ENCODE peak calls at places on chromosomes 4 and X, in seven cellular contexts. M is left ventricle myocardium inferior; Q is H7; W is Right ventricle myocardium superior; H is SW480; I is hypothalamus; Z is central memory CD4-positive, alpha-beta T cell. B is an unnamed sample.

GRCh38 chrX:149314031-149314430 is 191.1 kb downstream of the IDS start:
- DNase-seq in M (no peak), Q (no peak), W (no peak), H (no peak), I (no peak), Z (no peak), B (no peak)

GRCh38 chrX:135484636-135485289 is 35.7 kb upstream of the INTS6L start:
- DNase-seq in M (no peak), Q (peak), W (no peak), H (peak), I (peak), Z (peak), B (no peak)

GRCh38 chrX:112512509-112512908 is 167.2 kb downstream of the LHFPL1 start:
- DNase-seq in M (no peak), Q (peak), W (no peak), H (no peak), I (no peak), Z (no peak), B (no peak)

GRCh38 chr4:128770807-128771206 is 38.7 kb upstream of the JADE1 start:
- DNase-seq in M (no peak), Q (no peak), W (no peak), H (no peak), I (no peak), Z (peak), B (no peak)

GRCh38 chr4:121913667-121914066 is 38.2 kb downstream of the TRPC3 start:
- DNase-seq in M (no peak), Q (no peak), W (no peak), H (no peak), I (no peak), Z (no peak), B (no peak)

GRCh38 chr4:120026853-120027252 is 39.8 kb downstream of the MAD2L1 start:
- DNase-seq in M (no peak), Q (no peak), W (no peak), H (no peak), I (no peak), Z (no peak), B (no peak)

GRCh38 chr4:183721207-183722081 is 62.4 kb downstream of the TRAPPC11 start:
- DNase-seq in M (peak), Q (peak), W (peak), H (peak), I (peak), Z (peak), B (peak)

GRCh38 chr4:118112117-118112516 is 77.8 kb downstream of the NDST3 start:
- DNase-seq in M (no peak), Q (no peak), W (no peak), H (no peak), I (no peak), Z (no peak), B (no peak)

GRCh38 chrX:102599950-102600579 is 750 bp downstream of the ARMCX5 start:
- DNase-seq in M (no peak), Q (no peak), W (no peak), H (peak), I (peak), Z (no peak), B (no peak)

GRCh38 chr4:145216532-145216931 is 36.1 kb upstream of the OTUD4 start:
- DNase-seq in M (no peak), Q (peak), W (no peak), H (peak), I (no peak), Z (no peak), B (no peak)

GRCh38 chr4:116839826-116840225 is 245.6 kb downstream of the TRAM1L1 start:
- DNase-seq in M (no peak), Q (no peak), W (no peak), H (no peak), I (no peak), Z (no peak), B (no peak)

GRCh38 chrX:150546711-150547153 is 21.7 kb upstream of the MTM1 start:
- DNase-seq in M (no peak), Q (no peak), W (no peak), H (no peak), I (no peak), Z (peak), B (no peak)

GRCh38 chr4:143668930-143669553 is 31.4 kb downstream of the FREM3 start:
- DNase-seq in M (no peak), Q (no peak), W (no peak), H (no peak), I (no peak), Z (no peak), B (no peak)

GRCh38 chr4:76956961-76957738 is 7.6 kb downstream of the SEPTIN11 start:
- DNase-seq in M (peak), Q (no peak), W (peak), H (no peak), I (no peak), Z (no peak), B (no peak)

GRCh38 chr4:140071806-140072205 is 82.2 kb downstream of the MAML3 start:
- DNase-seq in M (peak), Q (no peak), W (peak), H (peak), I (no peak), Z (peak), B (no peak)

GRCh38 chr4:25030283-25031076 is at the start of gene LGI2:
- DNase-seq in M (peak), Q (peak), W (peak), H (no peak), I (no peak), Z (no peak), B (no peak)

GRCh38 chr4:90328558-90328957 is 201.4 kb downstream of the CCSER1 start:
- DNase-seq in M (peak), Q (no peak), W (peak), H (no peak), I (no peak), Z (no peak), B (peak)

GRCh38 chr4:142314686-142315085 is 531.4 kb downstream of the INPP4B start:
- DNase-seq in M (no peak), Q (no peak), W (no peak), H (peak), I (no peak), Z (no peak), B (no peak)

GRCh38 chrX:72031634-72032033 is 100.1 kb downstream of the RTL5 start:
- DNase-seq in M (no peak), Q (no peak), W (no peak), H (no peak), I (no peak), Z (no peak), B (no peak)

GRCh38 chr4:87120411-87121162 is 99.8 kb downstream of the KLHL8 start:
- DNase-seq in M (no peak), Q (no peak), W (peak), H (no peak), I (no peak), Z (no peak), B (no peak)

GRCh38 chr4:156111706-156112105 is 158.0 kb upstream of the CTSO start:
- DNase-seq in M (no peak), Q (no peak), W (no peak), H (no peak), I (no peak), Z (no peak), B (no peak)

GRCh38 chr4:103996059-103996458 is 276.3 kb upstream of the TACR3 start:
- DNase-seq in M (no peak), Q (peak), W (no peak), H (peak), I (peak), Z (no peak), B (no peak)

GRCh38 chrX:147602297-147602696 is 309.4 kb upstream of the FMR1 start:
- DNase-seq in M (no peak), Q (no peak), W (no peak), H (peak), I (no peak), Z (no peak), B (no peak)

GRCh38 chr4:40372651-40373050 is 37.5 kb downstream of the CHRNA9 start:
- DNase-seq in M (no peak), Q (no peak), W (no peak), H (no peak), I (no peak), Z (no peak), B (no peak)